ENCODE peak calls at places on chromosome 17, in six cellular contexts. W is OCI-LY7, T is retinal pigment epithelial cell, J is gastrocnemius medialis, O is HL-60, L is left ventricle myocardium inferior. P is an unnamed sample.
A peak's percentile ranks its signal among the peaks of the same experiment; 100 is the strongest.

GRCh38 chr17:37512442-37513070 is 22.9 kb downstream of the DUSP14 start:
- DNase-seq in W (no peak), T (no peak), J (no peak), O (no peak), L (no peak), P (no peak)

GRCh38 chr17:67912656-67913055 is 83.6 kb downstream of the C17orf58 start:
- DNase-seq in W (no peak), T (no peak), J (no peak), O (no peak), L (no peak), P (no peak)

GRCh38 chr17:1031711-1032110 is 34.8 kb downstream of the TIMM22 start:
- DNase-seq in W (no peak), T (no peak), J (no peak), O (no peak), L (peak; percentile 83), P (no peak)

GRCh38 chr17:29835438-29836351 is 94.3 kb downstream of the SSH2 start:
- DNase-seq in W (no peak), T (no peak), J (no peak), O (no peak), L (no peak), P (no peak)

GRCh38 chr17:1162116-1162855 is 17.5 kb downstream of the ABR start:
- DNase-seq in W (no peak), T (no peak), J (no peak), O (no peak), L (no peak), P (no peak)

GRCh38 chr17:802901-803881 is 21.0 kb downstream of the MRM3 start:
- DNase-seq in W (no peak), T (no peak), J (no peak), O (no peak), L (no peak), P (no peak)

GRCh38 chr17:55527520-55528118 is 16.4 kb upstream of the SMIM36 start:
- DNase-seq in W (peak; percentile 48), T (no peak), J (peak; percentile 18), O (peak; percentile 34), L (no peak), P (no peak)

GRCh38 chr17:79668344-79669250 is 57.7 kb upstream of the RBFOX3 start:
- DNase-seq in W (no peak), T (no peak), J (no peak), O (no peak), L (peak; percentile 8), P (no peak)

GRCh38 chr17:61942085-61942484 is 14.3 kb upstream of the INTS2 start:
- DNase-seq in W (no peak), T (no peak), J (no peak), O (no peak), L (no peak), P (no peak)

GRCh38 chr17:40124279-40125141 is 2.7 kb downstream of the MSL1 start:
- DNase-seq in W (no peak), T (no peak), J (no peak), O (peak; percentile 48), L (no peak), P (no peak)

GRCh38 chr17:68060336-68060735 is 24.8 kb downstream of the KPNA2 start:
- DNase-seq in W (no peak), T (no peak), J (no peak), O (no peak), L (no peak), P (no peak)

GRCh38 chr17:39597372-39598046 is 10.2 kb downstream of the NEUROD2 start:
- DNase-seq in W (no peak), T (no peak), J (no peak), O (no peak), L (no peak), P (no peak)

GRCh38 chr17:58693208-58693607 is 806 bp downstream of the RAD51C start:
- DNase-seq in W (peak; percentile 12), T (no peak), J (no peak), O (no peak), L (no peak), P (no peak)

DNA sequence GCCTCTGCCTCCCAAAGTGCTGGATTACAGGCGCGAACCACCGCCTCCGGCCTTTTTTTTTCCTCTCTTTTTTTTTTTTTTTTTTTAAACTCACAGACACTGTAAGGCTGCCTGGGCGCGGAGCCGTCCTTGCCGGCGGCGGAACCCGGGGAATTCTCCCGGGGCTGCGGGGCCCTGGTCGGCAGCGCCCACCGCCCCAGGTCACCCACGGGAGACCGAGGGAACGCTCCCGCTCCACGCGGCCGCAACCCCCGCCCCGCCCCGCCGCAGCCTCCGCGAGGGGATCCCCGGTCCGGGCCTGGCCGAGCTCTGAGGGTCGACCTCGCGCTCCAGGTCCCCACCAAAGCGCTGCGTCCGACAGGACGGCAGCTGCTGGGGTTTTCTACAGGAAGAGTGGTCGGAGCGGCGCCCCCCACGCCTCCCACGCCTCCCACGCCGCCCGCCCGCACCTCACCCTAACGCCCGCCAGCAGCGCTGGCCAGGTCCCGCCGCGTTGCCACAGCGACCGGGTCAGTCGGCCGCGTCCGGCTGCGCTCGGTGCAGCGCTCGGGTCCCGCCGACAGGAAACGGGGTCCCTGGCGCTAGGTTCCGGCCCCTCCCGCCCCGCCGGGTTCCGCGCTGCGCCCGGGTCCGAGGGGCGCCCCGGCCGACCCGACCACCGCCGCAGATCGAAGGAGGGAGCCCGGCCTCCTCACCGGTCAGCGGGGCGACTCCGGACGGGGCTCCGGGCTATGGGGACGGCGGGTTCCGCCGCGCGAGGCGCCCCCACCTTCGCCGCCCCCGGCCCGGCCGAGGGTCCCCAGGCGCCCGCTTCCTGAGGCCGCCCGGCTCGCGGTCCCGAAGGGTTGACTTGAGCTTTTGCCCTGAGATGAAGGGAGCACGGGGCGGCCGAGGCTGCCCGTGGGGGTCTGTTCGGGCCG is at the start of gene CCDC57:
- DNase-seq in W (peak; percentile 90), T (no peak), J (peak; percentile 57), O (peak; percentile 76), L (peak; percentile 83), P (no peak)
- TF ChIP-seq CTCF in W (no peak), T (no peak), J (peak; percentile 31), O (no peak), L (peak; percentile 26), P (no peak)

DNA sequence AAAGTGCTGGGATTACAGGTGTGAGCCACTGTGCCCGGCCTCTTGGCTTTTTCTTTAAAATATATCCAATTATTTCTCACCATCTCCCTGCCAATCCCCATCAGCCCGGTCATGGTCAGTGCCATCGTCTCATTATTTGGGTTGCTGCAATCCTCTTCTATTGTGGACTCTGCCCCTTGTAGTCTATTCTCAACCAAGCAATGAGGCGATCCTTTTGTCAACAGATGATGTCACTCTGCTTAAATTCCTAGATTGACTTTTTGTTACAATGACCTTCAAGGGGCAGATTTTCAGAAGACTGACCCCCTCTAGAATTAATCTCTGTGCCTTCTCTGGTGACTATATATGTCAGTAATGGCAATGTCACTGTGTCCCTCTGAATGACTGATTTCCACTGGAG is 384.7 kb downstream of the UTP18 start:
- DNase-seq in W (no peak), T (no peak), J (no peak), O (no peak), L (no peak), P (no peak)
- H3K4me3 ChIP-seq in W (no peak overlapping the region), T (no peak overlapping the region), J (no peak overlapping the region), O (no peak overlapping the region), L (no peak overlapping the region), P (no peak overlapping the region)

DNA sequence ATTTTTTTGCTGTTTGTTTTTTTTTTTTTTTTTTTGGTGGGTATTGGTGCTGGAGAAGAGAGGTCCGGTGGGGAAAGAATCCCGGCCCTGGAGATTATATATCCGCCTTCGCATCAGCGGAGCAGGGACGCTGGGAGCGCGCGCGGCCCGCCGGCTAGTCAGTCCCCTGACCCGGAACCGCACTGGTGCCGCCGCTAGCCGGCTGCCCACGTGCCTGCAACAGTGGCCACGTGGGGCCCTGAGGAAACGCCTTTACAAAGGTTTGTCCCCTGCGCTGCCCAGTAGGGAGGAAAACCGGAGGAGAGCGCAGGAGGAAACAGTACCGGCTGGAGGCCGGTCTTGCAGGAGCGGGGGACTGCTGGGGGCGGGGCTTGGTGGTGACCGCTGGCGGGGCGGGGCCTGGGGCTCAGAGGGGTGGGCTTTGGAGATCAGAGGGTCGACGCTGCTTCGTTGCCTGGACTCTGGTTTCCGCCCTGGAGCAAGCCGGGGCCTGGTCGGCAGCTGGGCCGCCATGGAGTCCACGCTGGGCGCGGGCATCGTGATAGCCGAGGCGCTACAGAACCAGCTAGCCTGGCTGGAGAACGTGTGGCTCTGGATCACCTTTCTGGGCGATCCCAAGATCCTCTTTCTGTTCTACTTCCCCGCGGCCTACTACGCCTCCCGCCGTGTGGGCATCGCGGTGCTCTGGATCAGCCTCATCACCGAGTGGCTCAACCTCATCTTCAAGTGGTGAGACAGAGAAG is at the start of gene G6PC3:
- DNase-seq in W (peak; percentile 89), T (peak; percentile 95), J (peak; percentile 97), O (peak; percentile 97), L (peak; percentile 95), P (peak; percentile 88)
- TF ChIP-seq CTCF in W (no peak), T (no peak), J (peak; percentile 18), O (no peak), L (peak; percentile 22), P (no peak)

GRCh38 chr17:72065556-72065955 is 55.3 kb upstream of the SOX9 start:
- DNase-seq in W (no peak), T (no peak), J (no peak), O (no peak), L (no peak), P (no peak)

GRCh38 chr17:72063756-72064461 is 56.9 kb upstream of the SOX9 start:
- DNase-seq in W (no peak), T (no peak), J (no peak), O (no peak), L (no peak), P (no peak)

GRCh38 chr17:72071330-72071729 is 49.5 kb upstream of the SOX9 start:
- DNase-seq in W (no peak), T (no peak), J (no peak), O (no peak), L (no peak), P (no peak)

DNA sequence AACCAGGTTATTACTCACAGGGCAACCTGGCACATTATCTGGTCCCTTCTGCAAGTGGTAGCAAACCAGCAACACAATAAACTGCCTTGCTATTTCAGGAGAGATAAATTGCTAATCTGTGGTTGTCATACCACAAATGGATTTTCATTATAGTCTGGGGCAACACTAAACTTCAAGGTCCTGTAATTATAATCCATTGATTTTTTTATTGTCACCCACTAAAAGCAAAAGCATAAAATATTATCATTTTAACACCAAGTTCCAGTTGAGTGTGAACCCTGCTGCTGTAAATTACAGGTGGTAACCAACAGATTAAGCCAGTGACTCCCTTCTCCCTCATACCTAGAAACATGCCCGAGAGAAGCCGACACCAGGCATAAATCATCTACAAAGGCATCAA is 51.1 kb upstream of the SOX9 start:
- DNase-seq in W (no peak), T (no peak), J (no peak), O (no peak), L (no peak), P (no peak)
- H3K4me3 ChIP-seq in W (no peak overlapping the region), T (no peak overlapping the region), J (no peak overlapping the region), O (no peak overlapping the region), L (no peak overlapping the region), P (no peak overlapping the region)

GRCh38 chr17:48767263-48767774 is 38.8 kb upstream of the HOXB13 start:
- DNase-seq in W (no peak), T (no peak), J (no peak), O (no peak), L (no peak), P (no peak)
- TF ChIP-seq CTCF in W (no peak), T (no peak), J (no peak), O (no peak), L (no peak), P (peak; percentile 14)

GRCh38 chr17:47427985-47428384 is 102.9 kb upstream of the NPEPPS start:
- DNase-seq in W (no peak), T (no peak), J (no peak), O (no peak), L (no peak), P (no peak)

GRCh38 chr17:47423406-47424295 is 99.9 kb downstream of the EFCAB13 start:
- DNase-seq in W (no peak), T (no peak), J (no peak), O (no peak), L (peak; percentile 12), P (no peak)
- H3K4me3 ChIP-seq in W (no peak overlapping the region), T (peak overlapping the region; percentile 55), J (peak overlapping the region; percentile 46), O (no peak overlapping the region), L (peak overlapping the region; percentile 69), P (peak overlapping the region; percentile 56)

GRCh38 chr17:11871773-11872172 is 125.5 kb downstream of the ZNF18 start:
- DNase-seq in W (no peak), T (no peak), J (no peak), O (no peak), L (no peak), P (no peak)
- TF ChIP-seq CTCF in W (peak; percentile 38), T (no peak), J (no peak), O (no peak), L (no peak), P (no peak)

P was measured in GM12864.